ENCODE peak calls at places on chromosomes 7 and 10, in ten cellular contexts. Z, Q, J, N, L, I, Y, P, R and G are unnamed samples.
A peak's percentile ranks its signal among the peaks of the same experiment; 100 is the strongest.

GRCh38 chr7:6057316-6058128 is 26.3 kb downstream of the ANKRD61 start:
- DNase-seq in Z (no peak), Q (no peak), J (no peak), N (no peak), L (no peak), I (no peak), Y (no peak), P (no peak), R (no peak), G (no peak)

GRCh38 chr7:90709501-90710465 is 113.7 kb downstream of the CDK14 start:
- DNase-seq in Z (peak; percentile 7), Q (no peak), J (peak; percentile 66), N (peak; percentile 20), L (no peak), I (no peak), Y (no peak), P (peak; percentile 31), R (no peak), G (peak; percentile 46)

GRCh38 chr7:91182819-91183405 is 81.3 kb upstream of the FZD1 start:
- DNase-seq in Z (peak; percentile 81), Q (no peak), J (peak; percentile 40), N (peak; percentile 91), L (peak; percentile 92), I (no peak), Y (no peak), P (peak; percentile 69), R (no peak), G (peak; percentile 51)

GRCh38 chr10:122362031-122362592 is 12.4 kb upstream of the PLEKHA1 start:
- DNase-seq in Z (no peak), Q (no peak), J (no peak), N (no peak), L (no peak), I (no peak), Y (no peak), P (no peak), R (no peak), G (no peak)

GRCh38 chr10:78452782-78453181 is 419.1 kb downstream of the RPS24 start:
- DNase-seq in Z (no peak), Q (no peak), J (no peak), N (no peak), L (no peak), I (no peak), Y (no peak), P (no peak), R (no peak), G (no peak)

GRCh38 chr10:3906511-3907111 is 121.6 kb upstream of the KLF6 start:
- DNase-seq in Z (no peak), Q (peak; percentile 49), J (no peak), N (no peak), L (peak; percentile 82), I (no peak), Y (no peak), P (no peak), R (no peak), G (no peak)

GRCh38 chr7:99820408-99821027 is 7.3 kb upstream of the CYP3A43 start:
- DNase-seq in Z (no peak), Q (no peak), J (no peak), N (no peak), L (no peak), I (no peak), Y (no peak), P (no peak), R (no peak), G (no peak)

GRCh38 chr10:104417629-104418292 is 64.1 kb downstream of the CFAP58 start:
- DNase-seq in Z (no peak), Q (no peak), J (no peak), N (no peak), L (no peak), I (no peak), Y (no peak), P (no peak), R (no peak), G (no peak)

GRCh38 chr10:113179270-113179669 is 229.2 kb downstream of the TCF7L2 start:
- DNase-seq in Z (no peak), Q (no peak), J (no peak), N (no peak), L (no peak), I (no peak), Y (no peak), P (no peak), R (no peak), G (no peak)

GRCh38 chr7:37201003-37201875 is 247.4 kb downstream of the ELMO1 start:
- DNase-seq in Z (peak; percentile 80), Q (peak; percentile 88), J (peak; percentile 64), N (peak; percentile 69), L (peak; percentile 30), I (peak; percentile 76), Y (peak; percentile 81), P (peak; percentile 17), R (peak; percentile 18), G (peak; percentile 89)